ENCODE peak calls at places on chromosomes 16 and 17, in nine cellular contexts. E is omental fat pad, I is WTC11, S is EL, A is lower lobe of right lung, V is SW480, J is C1 segment of cervical spinal cord, X is NCI-H1092, F is NCI-H1436 treated with DMSO at 0.1 percent for 48 hours. U is an unnamed sample.

GRCh38 chr17:73307130-73307529 is 4.7 kb downstream of the CDC42EP4 start:
- DNase-seq in E (no peak), I (no peak), S (no peak), A (no peak), V (no peak), J (no peak), X (no peak), F (no peak), U (no peak)

GRCh38 chr16:75919664-75920063 is 193.4 kb upstream of the CPHXL start:
- DNase-seq in E (no peak), I (no peak), S (no peak), A (no peak), V (no peak), J (no peak), X (no peak), F (no peak), U (peak)

GRCh38 chr16:10862432-10862831 is 14.6 kb upstream of the CIITA start:
- DNase-seq in E (no peak), I (no peak), S (peak), A (peak), V (peak), J (no peak), X (no peak), F (no peak), U (peak)

GRCh38 chr17:39756376-39757079 is 18.8 kb downstream of the GRB7 start:
- DNase-seq in E (no peak), I (no peak), S (no peak), A (no peak), V (no peak), J (no peak), X (no peak), F (no peak), U (no peak)

GRCh38 chr16:67397812-67398545 is 4.7 kb upstream of the TPPP3 start:
- DNase-seq in E (no peak), I (no peak), S (no peak), A (peak), V (no peak), J (no peak), X (no peak), F (no peak), U (no peak)

GRCh38 chr17:77728022-77728671 is 230.4 kb upstream of the TNRC6C start:
- DNase-seq in E (no peak), I (no peak), S (peak), A (no peak), V (peak), J (no peak), X (peak), F (peak), U (no peak)

GRCh38 chr17:33200587-33200986 is 92.5 kb downstream of the ASIC2 start:
- DNase-seq in E (no peak), I (peak), S (peak), A (no peak), V (peak), J (no peak), X (no peak), F (no peak), U (peak)

GRCh38 chr17:4796550-4796915 is 569 bp downstream of the PSMB6 start:
- DNase-seq in E (no peak), I (peak), S (peak), A (no peak), V (peak), J (no peak), X (no peak), F (no peak), U (peak)

GRCh38 chr17:38617074-38617860 is 11.5 kb upstream of the SRCIN1 start:
- DNase-seq in E (no peak), I (peak), S (no peak), A (no peak), V (peak), J (no peak), X (no peak), F (no peak), U (no peak)

GRCh38 chr17:2433696-2434095 is 32.8 kb upstream of the MNT start:
- DNase-seq in E (no peak), I (no peak), S (peak), A (no peak), V (no peak), J (no peak), X (no peak), F (no peak), U (no peak)

GRCh38 chr16:67441289-67441753 is 10.4 kb downstream of the HSD11B2 start:
- DNase-seq in E (no peak), I (no peak), S (no peak), A (peak), V (peak), J (no peak), X (peak), F (no peak), U (no peak)

GRCh38 chr17:80491478-80492342 is 15.3 kb upstream of the NPTX1 start:
- DNase-seq in E (no peak), I (peak), S (peak), A (no peak), V (no peak), J (no peak), X (no peak), F (no peak), U (no peak)

GRCh38 chr16:1042776-1043349 is 29.7 kb upstream of the SSTR5 start:
- DNase-seq in E (no peak), I (no peak), S (no peak), A (no peak), V (peak), J (no peak), X (no peak), F (no peak), U (no peak)

GRCh38 chr16:3454093-3454492 is 10.6 kb downstream of the NAA60 start:
- DNase-seq in E (no peak), I (no peak), S (peak), A (no peak), V (no peak), J (no peak), X (no peak), F (no peak), U (no peak)

GRCh38 chr16:65315004-65315398 is 193.1 kb upstream of the CDH11 start:
- DNase-seq in E (no peak), I (no peak), S (no peak), A (no peak), V (no peak), J (no peak), X (no peak), F (no peak), U (no peak)

GRCh38 chr17:18185391-18185790 is 1.8 kb downstream of the ALKBH5 start:
- DNase-seq in E (no peak), I (no peak), S (peak), A (no peak), V (no peak), J (no peak), X (no peak), F (no peak), U (peak)

GRCh38 chr16:48076455-48077012 is 79.3 kb downstream of the ABCC12 start:
- DNase-seq in E (no peak), I (no peak), S (peak), A (no peak), V (no peak), J (no peak), X (no peak), F (no peak), U (peak)

GRCh38 chr16:22007509-22008214 is at the start of gene MOSMO:
- DNase-seq in E (no peak), I (peak), S (peak), A (peak), V (peak), J (peak), X (peak), F (no peak), U (peak)

GRCh38 chr17:36880506-36880905 is 56.8 kb upstream of the LHX1 start:
- DNase-seq in E (no peak), I (no peak), S (no peak), A (no peak), V (no peak), J (no peak), X (no peak), F (no peak), U (no peak)

GRCh38 chr16:1871974-1872635 is at the start of gene MEIOB:
- DNase-seq in E (peak), I (peak), S (peak), A (peak), V (no peak), J (no peak), X (no peak), F (no peak), U (no peak)

GRCh38 chr17:41678907-41679739 is 9.6 kb upstream of the EIF1 start:
- DNase-seq in E (no peak), I (no peak), S (peak), A (no peak), V (peak), J (no peak), X (no peak), F (no peak), U (peak)

GRCh38 chr17:4110152-4110551 is 32.7 kb downstream of the ZZEF1 start:
- DNase-seq in E (no peak), I (no peak), S (peak), A (no peak), V (no peak), J (no peak), X (no peak), F (no peak), U (peak)

GRCh38 chr17:64118452-64118979 is 11.4 kb downstream of the ERN1 start:
- DNase-seq in E (no peak), I (no peak), S (no peak), A (peak), V (peak), J (no peak), X (peak), F (no peak), U (no peak)

GRCh38 chr17:60447375-60447774 is 25.1 kb downstream of the CHCT1 start:
- DNase-seq in E (no peak), I (no peak), S (no peak), A (no peak), V (no peak), J (no peak), X (no peak), F (no peak), U (no peak)

GRCh38 chr17:4533522-4534502 is 21.4 kb downstream of the MYBBP1A start:
- DNase-seq in E (no peak), I (no peak), S (no peak), A (no peak), V (peak), J (peak), X (no peak), F (no peak), U (no peak)

GRCh38 chr17:68511254-68511670 is 968 bp upstream of the PRKAR1A start:
- DNase-seq in E (no peak), I (no peak), S (no peak), A (no peak), V (peak), J (no peak), X (no peak), F (no peak), U (no peak)